ENCODE peak calls at places on chromosomes 1 and 21, in four cellular contexts. A is GM12878, B is HepG2, T is K562. W is an unnamed sample.

GRCh38 chr1:169102567-169102966 is 3.9 kb upstream of the ATP1B1 start:
- DNase-seq in A (no peak), B (peak), T (no peak), W (no peak)

GRCh38 chr1:224340711-224341384 is 10.9 kb upstream of the NVL start:
- DNase-seq in A (no peak), B (no peak), T (no peak), W (no peak)

GRCh38 chr1:17475729-17476128 is 36.3 kb upstream of the RCC2 start:
- DNase-seq in A (no peak), B (no peak), T (peak), W (no peak)

GRCh38 chr1:27864264-27864895 is 8.0 kb upstream of the THEMIS2 start:
- DNase-seq in A (peak), B (no peak), T (peak), W (no peak)

GRCh38 chr1:159881930-159882839 is 17.8 kb downstream of the CFAP45 start:
- DNase-seq in A (no peak), B (peak), T (peak), W (peak)

GRCh38 chr1:38071530-38072266 is 25.1 kb upstream of the POU3F1 start:
- DNase-seq in A (no peak), B (peak), T (peak), W (peak)

GRCh38 chr1:3717715-3718601 is 34.3 kb upstream of the CCDC27 start:
- DNase-seq in A (no peak), B (peak), T (peak), W (no peak)

GRCh38 chr1:38941527-38942019 is at the start of gene RHBDL2:
- DNase-seq in A (no peak), B (no peak), T (no peak), W (no peak)

GRCh38 chr21:42375141-42375905 is 9.0 kb upstream of the TFF1 start:
- DNase-seq in A (no peak), B (no peak), T (no peak), W (no peak)

GRCh38 chr1:147591246-147591891 is 50.1 kb downstream of the BCL9 start:
- DNase-seq in A (no peak), B (no peak), T (no peak), W (no peak)

GRCh38 chr1:40802078-40803075 is 18.8 kb downstream of the KCNQ4 start:
- DNase-seq in A (no peak), B (peak), T (peak), W (peak)

GRCh38 chr1:119587328-119587727 is 60.7 kb downstream of the ZNF697 start:
- DNase-seq in A (no peak), B (peak), T (no peak), W (no peak)

GRCh38 chr1:211326528-211327340 is at the start of gene TRAF5:
- DNase-seq in A (no peak), B (no peak), T (peak), W (peak)

GRCh38 chr1:187513190-187513589 is 684.4 kb downstream of the PLA2G4A start:
- DNase-seq in A (no peak), B (no peak), T (peak), W (no peak)

GRCh38 chr1:2492091-2492490 is 16.0 kb downstream of the PLCH2 start:
- DNase-seq in A (no peak), B (no peak), T (no peak), W (no peak)

GRCh38 chr1:151822404-151822803 is 9.2 kb downstream of the RORC start:
- DNase-seq in A (no peak), B (no peak), T (peak), W (no peak)

GRCh38 chr1:36355811-36356210 is 29.9 kb downstream of the STK40 start:
- DNase-seq in A (no peak), B (no peak), T (no peak), W (no peak)

GRCh38 chr1:221887091-221887746 is 145.3 kb upstream of the DUSP10 start:
- DNase-seq in A (no peak), B (peak), T (peak), W (peak)

GRCh38 chr1:30604801-30605440 is 118.5 kb downstream of the MATN1 start:
- DNase-seq in A (no peak), B (no peak), T (no peak), W (no peak)

GRCh38 chr1:206025283-206025820 is 1.7 kb upstream of the CTSE start:
- DNase-seq in A (no peak), B (no peak), T (no peak), W (no peak)
- TF ChIP-seq BHLHE40 in A (no peak), B (no peak), T (no peak), W (no peak)

GRCh38 chr1:111062624-111063023 is 77.3 kb downstream of the DRAM2 start:
- DNase-seq in A (no peak), B (no peak), T (no peak), W (no peak)
- TF ChIP-seq FOXK2 in A (no peak), B (no peak), T (no peak), W (no peak)

DNA sequence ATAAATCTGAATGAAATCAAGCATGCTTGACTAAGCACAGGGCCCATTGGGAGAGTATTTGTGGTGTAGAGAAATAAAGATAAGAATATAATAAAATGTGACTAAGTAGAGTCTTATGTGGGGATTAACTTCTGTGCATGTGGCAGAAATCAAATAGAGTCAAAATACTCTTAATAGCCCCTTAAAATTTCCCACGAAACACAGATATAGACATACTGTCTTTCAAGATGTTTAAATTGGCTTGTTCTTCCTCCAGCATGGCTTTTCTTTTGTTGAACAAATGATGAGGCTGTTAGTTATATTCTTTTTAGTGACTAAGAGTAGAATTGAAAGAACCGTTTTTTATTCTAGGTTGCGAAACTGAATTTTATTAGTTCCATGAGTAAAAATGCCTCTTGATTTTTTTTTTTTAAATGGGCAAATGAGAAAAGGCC is 112.3 kb downstream of the RPS6KC1 start:
- DNase-seq in A (no peak), B (no peak), T (no peak), W (no peak)
- TF ChIP-seq BHLHE40 in A (no peak), B (no peak), T (no peak), W (no peak)

DNA sequence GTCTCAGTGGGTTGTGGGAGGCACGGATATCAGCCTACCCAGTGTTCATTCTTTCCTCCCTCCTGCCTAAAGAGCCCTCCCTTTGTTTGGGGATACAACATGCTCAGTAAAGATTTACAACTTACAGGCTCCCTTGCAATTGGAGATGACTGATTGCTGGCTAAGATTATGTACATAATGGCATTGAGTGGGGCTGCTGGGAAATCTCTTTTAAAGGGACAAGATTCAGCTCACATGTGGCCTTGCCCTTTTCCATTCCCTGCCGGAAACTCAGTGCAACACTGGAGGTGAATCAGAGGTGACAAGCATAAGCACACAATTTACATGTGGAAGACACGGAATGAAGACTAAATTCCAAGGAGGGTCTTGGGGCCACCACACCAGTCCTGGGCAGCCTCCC is 83.7 kb upstream of the CHRM3 start:
- DNase-seq in A (no peak), B (no peak), T (no peak), W (no peak)
- TF ChIP-seq FOXK2 in A (no peak), B (no peak), T (no peak), W (no peak)

W was measured in HEK293T.